ENCODE peak calls at places on chromosomes 12 and 14, in ten cellular contexts. One of them, this sample, is unnamed.

GRCh38 chr14:69611264-69612013 is at the start of gene SUSD6:
- DNase-seq in mucosa of gallbladder: peak
- DNase-seq in ovary: peak
- DNase-seq in dorsolateral prefrontal cortex: peak
- DNase-seq in NCI-H460: peak
- DNase-seq in Right ventricle myocardium inferior: peak
- DNase-seq in GM06990: peak
- DNase-seq in Calu3: peak
- DNase-seq in coronary artery: peak
- DNase-seq in CD8-positive, alpha-beta T cell: peak
- DNase-seq in this sample: peak

GRCh38 chr12:106359620-106360399 is 2.3 kb downstream of the POLR3B start:
- DNase-seq in coronary artery: no peak
- DNase-seq in NCI-H460: no peak
- DNase-seq in CD8-positive, alpha-beta T cell: no peak
- DNase-seq in mucosa of gallbladder: no peak
- DNase-seq in GM06990: no peak
- DNase-seq in dorsolateral prefrontal cortex: no peak
- DNase-seq in Right ventricle myocardium inferior: no peak
- DNase-seq in ovary: no peak
- DNase-seq in Calu3: no peak
- DNase-seq in this sample: no peak

GRCh38 chr12:64186789-64187188 is 35.3 kb downstream of the KICS2 start:
- DNase-seq in Right ventricle myocardium inferior: no peak
- DNase-seq in GM06990: no peak
- DNase-seq in NCI-H460: no peak
- DNase-seq in coronary artery: no peak
- DNase-seq in mucosa of gallbladder: no peak
- DNase-seq in ovary: no peak
- DNase-seq in Calu3: no peak
- DNase-seq in dorsolateral prefrontal cortex: no peak
- DNase-seq in CD8-positive, alpha-beta T cell: no peak
- DNase-seq in this sample: no peak

GRCh38 chr14:52079239-52079956 is 10.5 kb upstream of the NID2 start:
- DNase-seq in Right ventricle myocardium inferior: no peak
- DNase-seq in NCI-H460: no peak
- DNase-seq in Calu3: no peak
- DNase-seq in CD8-positive, alpha-beta T cell: no peak
- DNase-seq in coronary artery: no peak
- DNase-seq in dorsolateral prefrontal cortex: no peak
- DNase-seq in GM06990: no peak
- DNase-seq in ovary: no peak
- DNase-seq in mucosa of gallbladder: no peak
- DNase-seq in this sample: no peak

GRCh38 chr12:112924986-112925385 is 13.3 kb upstream of the OAS3 start:
- DNase-seq in GM06990: no peak
- DNase-seq in ovary: no peak
- DNase-seq in dorsolateral prefrontal cortex: no peak
- DNase-seq in NCI-H460: no peak
- DNase-seq in Calu3: no peak
- DNase-seq in Right ventricle myocardium inferior: no peak
- DNase-seq in CD8-positive, alpha-beta T cell: no peak
- DNase-seq in coronary artery: no peak
- DNase-seq in mucosa of gallbladder: no peak
- DNase-seq in this sample: no peak

GRCh38 chr14:101849125-101849524 is 87.6 kb downstream of the PPP2R5C start:
- DNase-seq in CD8-positive, alpha-beta T cell: no peak
- DNase-seq in GM06990: no peak
- DNase-seq in mucosa of gallbladder: no peak
- DNase-seq in Right ventricle myocardium inferior: peak
- DNase-seq in dorsolateral prefrontal cortex: no peak
- DNase-seq in NCI-H460: no peak
- DNase-seq in coronary artery: no peak
- DNase-seq in ovary: no peak
- DNase-seq in Calu3: no peak
- DNase-seq in this sample: peak

GRCh38 chr14:72783741-72784140 is 110.2 kb downstream of the DPF3 start:
- DNase-seq in dorsolateral prefrontal cortex: no peak
- DNase-seq in Calu3: peak
- DNase-seq in NCI-H460: no peak
- DNase-seq in GM06990: no peak
- DNase-seq in mucosa of gallbladder: peak
- DNase-seq in ovary: no peak
- DNase-seq in coronary artery: peak
- DNase-seq in Right ventricle myocardium inferior: no peak
- DNase-seq in CD8-positive, alpha-beta T cell: no peak
- DNase-seq in this sample: no peak

GRCh38 chr14:22558221-22558913 is 30.7 kb downstream of the DAD1 start:
- DNase-seq in ovary: no peak
- DNase-seq in Calu3: no peak
- DNase-seq in dorsolateral prefrontal cortex: no peak
- DNase-seq in CD8-positive, alpha-beta T cell: no peak
- DNase-seq in mucosa of gallbladder: no peak
- DNase-seq in coronary artery: no peak
- DNase-seq in GM06990: no peak
- DNase-seq in NCI-H460: no peak
- DNase-seq in Right ventricle myocardium inferior: no peak
- DNase-seq in this sample: no peak

GRCh38 chr14:24921903-24922302 is 128.0 kb downstream of the STXBP6 start:
- DNase-seq in NCI-H460: no peak
- DNase-seq in Calu3: no peak
- DNase-seq in coronary artery: no peak
- DNase-seq in ovary: no peak
- DNase-seq in Right ventricle myocardium inferior: no peak
- DNase-seq in CD8-positive, alpha-beta T cell: no peak
- DNase-seq in mucosa of gallbladder: no peak
- DNase-seq in dorsolateral prefrontal cortex: no peak
- DNase-seq in GM06990: no peak
- DNase-seq in this sample: no peak

GRCh38 chr12:58502236-58502635 is 418.1 kb downstream of the LRIG3 start:
- DNase-seq in NCI-H460: no peak
- DNase-seq in Calu3: no peak
- DNase-seq in dorsolateral prefrontal cortex: no peak
- DNase-seq in ovary: no peak
- DNase-seq in Right ventricle myocardium inferior: no peak
- DNase-seq in coronary artery: no peak
- DNase-seq in mucosa of gallbladder: no peak
- DNase-seq in GM06990: no peak
- DNase-seq in CD8-positive, alpha-beta T cell: no peak
- DNase-seq in this sample: no peak

GRCh38 chr14:59305836-59306555 is 117.5 kb downstream of the DAAM1 start:
- DNase-seq in Right ventricle myocardium inferior: no peak
- DNase-seq in mucosa of gallbladder: no peak
- DNase-seq in ovary: no peak
- DNase-seq in CD8-positive, alpha-beta T cell: no peak
- DNase-seq in coronary artery: no peak
- DNase-seq in GM06990: no peak
- DNase-seq in Calu3: no peak
- DNase-seq in dorsolateral prefrontal cortex: no peak
- DNase-seq in NCI-H460: no peak
- DNase-seq in this sample: no peak

GRCh38 chr12:31832740-31833540 is 104.1 kb upstream of the AMN1 start:
- DNase-seq in coronary artery: no peak
- DNase-seq in CD8-positive, alpha-beta T cell: peak
- DNase-seq in mucosa of gallbladder: no peak
- DNase-seq in ovary: no peak
- DNase-seq in GM06990: peak
- DNase-seq in NCI-H460: no peak
- DNase-seq in Calu3: no peak
- DNase-seq in dorsolateral prefrontal cortex: no peak
- DNase-seq in Right ventricle myocardium inferior: no peak
- DNase-seq in this sample: no peak

GRCh38 chr12:132886529-132887477 is 602 bp downstream of the CHFR start:
- DNase-seq in Calu3: peak
- DNase-seq in coronary artery: no peak
- DNase-seq in mucosa of gallbladder: no peak
- DNase-seq in dorsolateral prefrontal cortex: peak
- DNase-seq in NCI-H460: no peak
- DNase-seq in GM06990: peak
- DNase-seq in ovary: no peak
- DNase-seq in Right ventricle myocardium inferior: no peak
- DNase-seq in CD8-positive, alpha-beta T cell: no peak
- DNase-seq in this sample: peak

GRCh38 chr14:21791749-21792148 is 118.1 kb upstream of the OR4E1 start:
- DNase-seq in dorsolateral prefrontal cortex: no peak
- DNase-seq in mucosa of gallbladder: no peak
- DNase-seq in Calu3: no peak
- DNase-seq in coronary artery: no peak
- DNase-seq in CD8-positive, alpha-beta T cell: no peak
- DNase-seq in ovary: no peak
- DNase-seq in GM06990: no peak
- DNase-seq in Right ventricle myocardium inferior: no peak
- DNase-seq in NCI-H460: no peak
- DNase-seq in this sample: no peak

GRCh38 chr12:79911889-79912656 is 22.8 kb downstream of the PPP1R12A start:
- DNase-seq in CD8-positive, alpha-beta T cell: no peak
- DNase-seq in ovary: peak
- DNase-seq in Right ventricle myocardium inferior: no peak
- DNase-seq in GM06990: no peak
- DNase-seq in mucosa of gallbladder: no peak
- DNase-seq in coronary artery: no peak
- DNase-seq in Calu3: peak
- DNase-seq in dorsolateral prefrontal cortex: no peak
- DNase-seq in NCI-H460: no peak
- DNase-seq in this sample: no peak

GRCh38 chr14:73764406-73764805 is 50.2 kb upstream of the PNMA1 start:
- DNase-seq in Right ventricle myocardium inferior: no peak
- DNase-seq in CD8-positive, alpha-beta T cell: no peak
- DNase-seq in NCI-H460: no peak
- DNase-seq in dorsolateral prefrontal cortex: no peak
- DNase-seq in GM06990: no peak
- DNase-seq in ovary: peak
- DNase-seq in coronary artery: no peak
- DNase-seq in Calu3: no peak
- DNase-seq in mucosa of gallbladder: no peak
- DNase-seq in this sample: no peak

GRCh38 chr14:35113308-35113950 is 8.4 kb downstream of the PPP2R3C start:
- DNase-seq in dorsolateral prefrontal cortex: no peak
- DNase-seq in Calu3: no peak
- DNase-seq in Right ventricle myocardium inferior: no peak
- DNase-seq in CD8-positive, alpha-beta T cell: no peak
- DNase-seq in NCI-H460: no peak
- DNase-seq in mucosa of gallbladder: no peak
- DNase-seq in coronary artery: no peak
- DNase-seq in ovary: no peak
- DNase-seq in GM06990: no peak
- DNase-seq in this sample: no peak

GRCh38 chr14:100820945-100821344 is 5.0 kb upstream of the MEG3 start:
- DNase-seq in mucosa of gallbladder: no peak
- DNase-seq in NCI-H460: no peak
- DNase-seq in dorsolateral prefrontal cortex: no peak
- DNase-seq in Right ventricle myocardium inferior: peak
- DNase-seq in ovary: no peak
- DNase-seq in GM06990: no peak
- DNase-seq in CD8-positive, alpha-beta T cell: no peak
- DNase-seq in Calu3: no peak
- DNase-seq in coronary artery: no peak
- DNase-seq in this sample: no peak

GRCh38 chr12:69534389-69534822 is 50.9 kb upstream of the CCT2 start:
- DNase-seq in ovary: peak
- DNase-seq in dorsolateral prefrontal cortex: peak
- DNase-seq in NCI-H460: no peak
- DNase-seq in mucosa of gallbladder: peak
- DNase-seq in Right ventricle myocardium inferior: no peak
- DNase-seq in Calu3: peak
- DNase-seq in GM06990: no peak
- DNase-seq in coronary artery: peak
- DNase-seq in CD8-positive, alpha-beta T cell: no peak
- DNase-seq in this sample: no peak

GRCh38 chr12:108511633-108512540 is 3.2 kb upstream of the FICD start:
- DNase-seq in CD8-positive, alpha-beta T cell: peak
- DNase-seq in ovary: peak
- DNase-seq in mucosa of gallbladder: peak
- DNase-seq in coronary artery: no peak
- DNase-seq in dorsolateral prefrontal cortex: peak
- DNase-seq in Right ventricle myocardium inferior: no peak
- DNase-seq in Calu3: peak
- DNase-seq in NCI-H460: peak
- DNase-seq in GM06990: peak
- DNase-seq in this sample: peak

GRCh38 chr12:62767506-62767905 is 167.4 kb downstream of the PPM1H start:
- DNase-seq in CD8-positive, alpha-beta T cell: no peak
- DNase-seq in ovary: no peak
- DNase-seq in mucosa of gallbladder: no peak
- DNase-seq in Right ventricle myocardium inferior: no peak
- DNase-seq in Calu3: no peak
- DNase-seq in dorsolateral prefrontal cortex: no peak
- DNase-seq in NCI-H460: no peak
- DNase-seq in GM06990: no peak
- DNase-seq in coronary artery: no peak
- DNase-seq in this sample: no peak

GRCh38 chr12:72035625-72036024 is 97.0 kb downstream of the TPH2 start:
- DNase-seq in Calu3: no peak
- DNase-seq in dorsolateral prefrontal cortex: no peak
- DNase-seq in CD8-positive, alpha-beta T cell: no peak
- DNase-seq in ovary: no peak
- DNase-seq in coronary artery: no peak
- DNase-seq in Right ventricle myocardium inferior: no peak
- DNase-seq in NCI-H460: no peak
- DNase-seq in GM06990: no peak
- DNase-seq in mucosa of gallbladder: no peak
- DNase-seq in this sample: no peak

GRCh38 chr14:33118653-33119052 is 180.0 kb downstream of the NPAS3 start:
- DNase-seq in dorsolateral prefrontal cortex: peak
- DNase-seq in ovary: no peak
- DNase-seq in Right ventricle myocardium inferior: no peak
- DNase-seq in CD8-positive, alpha-beta T cell: no peak
- DNase-seq in NCI-H460: no peak
- DNase-seq in Calu3: no peak
- DNase-seq in GM06990: no peak
- DNase-seq in mucosa of gallbladder: no peak
- DNase-seq in coronary artery: no peak
- DNase-seq in this sample: no peak

GRCh38 chr12:109329710-109330109 is 18.0 kb upstream of the MYO1H start:
- DNase-seq in coronary artery: no peak
- DNase-seq in mucosa of gallbladder: no peak
- DNase-seq in GM06990: no peak
- DNase-seq in Right ventricle myocardium inferior: no peak
- DNase-seq in NCI-H460: no peak
- DNase-seq in ovary: no peak
- DNase-seq in Calu3: no peak
- DNase-seq in CD8-positive, alpha-beta T cell: no peak
- DNase-seq in dorsolateral prefrontal cortex: no peak
- DNase-seq in this sample: no peak

GRCh38 chr12:100706029-100706428 is 88.5 kb upstream of the ANO4 start:
- DNase-seq in mucosa of gallbladder: no peak
- DNase-seq in NCI-H460: no peak
- DNase-seq in CD8-positive, alpha-beta T cell: no peak
- DNase-seq in GM06990: no peak
- DNase-seq in Right ventricle myocardium inferior: no peak
- DNase-seq in coronary artery: no peak
- DNase-seq in Calu3: peak
- DNase-seq in dorsolateral prefrontal cortex: no peak
- DNase-seq in ovary: no peak
- DNase-seq in this sample: no peak

GRCh38 chr12:120225200-120225558 is 24.3 kb upstream of the RPLP0 start:
- DNase-seq in Right ventricle myocardium inferior: no peak
- DNase-seq in ovary: no peak
- DNase-seq in mucosa of gallbladder: no peak
- DNase-seq in coronary artery: no peak
- DNase-seq in dorsolateral prefrontal cortex: no peak
- DNase-seq in NCI-H460: no peak
- DNase-seq in Calu3: no peak
- DNase-seq in GM06990: no peak
- DNase-seq in CD8-positive, alpha-beta T cell: no peak
- DNase-seq in this sample: no peak

GRCh38 chr12:43113153-43113552 is 438.9 kb downstream of the ADAMTS20 start:
- DNase-seq in NCI-H460: no peak
- DNase-seq in mucosa of gallbladder: no peak
- DNase-seq in Right ventricle myocardium inferior: no peak
- DNase-seq in dorsolateral prefrontal cortex: no peak
- DNase-seq in ovary: no peak
- DNase-seq in CD8-positive, alpha-beta T cell: no peak
- DNase-seq in GM06990: no peak
- DNase-seq in Calu3: no peak
- DNase-seq in coronary artery: no peak
- DNase-seq in this sample: no peak